ENCODE peak calls at places on chromosome 15, in ten cellular contexts. One of them, this sample, is unnamed.
A peak's percentile ranks its signal among the peaks of the same experiment; 100 is the strongest.

GRCh38 chr15:80433836-80434235 is 29.7 kb downstream of the ARNT2 start:
- DNase-seq in NT2/D1: no peak
- DNase-seq in stimulated activated CD8-positive, alpha-beta memory T cell treated with anti-CD3 and anti-CD28 coated beads, Interleukin-4, amount 100 ng/mL, for 24 hours: no peak
- DNase-seq in A549: no peak
- DNase-seq in activated T-helper 1 cell treated with anti-CD3 and anti-CD28 coated beads, Interleukin-2, amount 50 U/mL, for 16 hours: no peak
- DNase-seq in fibroblast of pulmonary artery: no peak
- DNase-seq in HT-29: no peak
- DNase-seq in HL-60: no peak
- DNase-seq in GM23338: no peak
- DNase-seq in mucosa of descending colon: no peak
- DNase-seq in this sample: no peak

GRCh38 chr15:92273286-92273685 is 120.4 kb upstream of the ST8SIA2 start:
- DNase-seq in NT2/D1: no peak
- DNase-seq in stimulated activated CD8-positive, alpha-beta memory T cell treated with anti-CD3 and anti-CD28 coated beads, Interleukin-4, amount 100 ng/mL, for 24 hours: no peak
- DNase-seq in A549: no peak
- DNase-seq in activated T-helper 1 cell treated with anti-CD3 and anti-CD28 coated beads, Interleukin-2, amount 50 U/mL, for 16 hours: no peak
- DNase-seq in fibroblast of pulmonary artery: no peak
- DNase-seq in HT-29: no peak
- DNase-seq in HL-60: no peak
- DNase-seq in GM23338: no peak
- DNase-seq in mucosa of descending colon: no peak
- DNase-seq in this sample: no peak

GRCh38 chr15:44028349-44028748 is 166.7 kb downstream of the FRMD5 start:
- DNase-seq in NT2/D1: no peak
- DNase-seq in stimulated activated CD8-positive, alpha-beta memory T cell treated with anti-CD3 and anti-CD28 coated beads, Interleukin-4, amount 100 ng/mL, for 24 hours: no peak
- DNase-seq in A549: no peak
- DNase-seq in activated T-helper 1 cell treated with anti-CD3 and anti-CD28 coated beads, Interleukin-2, amount 50 U/mL, for 16 hours: no peak
- DNase-seq in fibroblast of pulmonary artery: peak; percentile 25
- DNase-seq in HT-29: no peak
- DNase-seq in HL-60: no peak
- DNase-seq in GM23338: no peak
- DNase-seq in mucosa of descending colon: no peak
- DNase-seq in this sample: no peak

GRCh38 chr15:38297623-38298388 is 45.2 kb downstream of the SPRED1 start:
- DNase-seq in NT2/D1: no peak
- DNase-seq in stimulated activated CD8-positive, alpha-beta memory T cell treated with anti-CD3 and anti-CD28 coated beads, Interleukin-4, amount 100 ng/mL, for 24 hours: no peak
- DNase-seq in A549: no peak
- DNase-seq in activated T-helper 1 cell treated with anti-CD3 and anti-CD28 coated beads, Interleukin-2, amount 50 U/mL, for 16 hours: no peak
- DNase-seq in fibroblast of pulmonary artery: no peak
- DNase-seq in HT-29: no peak
- DNase-seq in HL-60: no peak
- DNase-seq in GM23338: no peak
- DNase-seq in mucosa of descending colon: no peak
- DNase-seq in this sample: no peak

GRCh38 chr15:96326551-96327154 is 3.8 kb upstream of the NR2F2 start:
- DNase-seq in NT2/D1: no peak
- DNase-seq in stimulated activated CD8-positive, alpha-beta memory T cell treated with anti-CD3 and anti-CD28 coated beads, Interleukin-4, amount 100 ng/mL, for 24 hours: no peak
- DNase-seq in A549: no peak
- DNase-seq in activated T-helper 1 cell treated with anti-CD3 and anti-CD28 coated beads, Interleukin-2, amount 50 U/mL, for 16 hours: no peak
- DNase-seq in fibroblast of pulmonary artery: peak; percentile 74
- DNase-seq in HT-29: peak; percentile 75
- DNase-seq in HL-60: no peak
- DNase-seq in GM23338: peak; percentile 69
- DNase-seq in mucosa of descending colon: peak; percentile 36
- DNase-seq in this sample: peak; percentile 61

GRCh38 chr15:40054746-40055575 is 16.0 kb upstream of the SRP14 start:
- DNase-seq in NT2/D1: no peak
- DNase-seq in stimulated activated CD8-positive, alpha-beta memory T cell treated with anti-CD3 and anti-CD28 coated beads, Interleukin-4, amount 100 ng/mL, for 24 hours: no peak
- DNase-seq in A549: no peak
- DNase-seq in activated T-helper 1 cell treated with anti-CD3 and anti-CD28 coated beads, Interleukin-2, amount 50 U/mL, for 16 hours: no peak
- DNase-seq in fibroblast of pulmonary artery: no peak
- DNase-seq in HT-29: no peak
- DNase-seq in HL-60: no peak
- DNase-seq in GM23338: no peak
- DNase-seq in mucosa of descending colon: no peak
- DNase-seq in this sample: peak; percentile 84

GRCh38 chr15:85785887-85786777 is 8.6 kb downstream of the KLHL25 start:
- DNase-seq in NT2/D1: no peak
- DNase-seq in stimulated activated CD8-positive, alpha-beta memory T cell treated with anti-CD3 and anti-CD28 coated beads, Interleukin-4, amount 100 ng/mL, for 24 hours: no peak
- DNase-seq in A549: peak; percentile 83
- DNase-seq in activated T-helper 1 cell treated with anti-CD3 and anti-CD28 coated beads, Interleukin-2, amount 50 U/mL, for 16 hours: no peak
- DNase-seq in fibroblast of pulmonary artery: no peak
- DNase-seq in HT-29: peak; percentile 86
- DNase-seq in HL-60: no peak
- DNase-seq in GM23338: no peak
- DNase-seq in mucosa of descending colon: peak; percentile 68
- DNase-seq in this sample: no peak

GRCh38 chr15:39124155-39124924 is 456.5 kb upstream of the THBS1 start:
- DNase-seq in NT2/D1: no peak
- DNase-seq in stimulated activated CD8-positive, alpha-beta memory T cell treated with anti-CD3 and anti-CD28 coated beads, Interleukin-4, amount 100 ng/mL, for 24 hours: no peak
- DNase-seq in A549: no peak
- DNase-seq in activated T-helper 1 cell treated with anti-CD3 and anti-CD28 coated beads, Interleukin-2, amount 50 U/mL, for 16 hours: no peak
- DNase-seq in fibroblast of pulmonary artery: peak; percentile 61
- DNase-seq in HT-29: no peak
- DNase-seq in HL-60: no peak
- DNase-seq in GM23338: no peak
- DNase-seq in mucosa of descending colon: peak; percentile 10
- DNase-seq in this sample: no peak

GRCh38 chr15:101479342-101479845 is 10.1 kb downstream of the PCSK6 start:
- DNase-seq in NT2/D1: no peak
- DNase-seq in stimulated activated CD8-positive, alpha-beta memory T cell treated with anti-CD3 and anti-CD28 coated beads, Interleukin-4, amount 100 ng/mL, for 24 hours: no peak
- DNase-seq in A549: no peak
- DNase-seq in activated T-helper 1 cell treated with anti-CD3 and anti-CD28 coated beads, Interleukin-2, amount 50 U/mL, for 16 hours: no peak
- DNase-seq in fibroblast of pulmonary artery: no peak
- DNase-seq in HT-29: no peak
- DNase-seq in HL-60: no peak
- DNase-seq in GM23338: no peak
- DNase-seq in mucosa of descending colon: no peak
- DNase-seq in this sample: no peak

GRCh38 chr15:73190189-73190601 is 137.9 kb downstream of the NEO1 start:
- DNase-seq in NT2/D1: no peak
- DNase-seq in stimulated activated CD8-positive, alpha-beta memory T cell treated with anti-CD3 and anti-CD28 coated beads, Interleukin-4, amount 100 ng/mL, for 24 hours: no peak
- DNase-seq in A549: no peak
- DNase-seq in activated T-helper 1 cell treated with anti-CD3 and anti-CD28 coated beads, Interleukin-2, amount 50 U/mL, for 16 hours: no peak
- DNase-seq in fibroblast of pulmonary artery: peak; percentile 65
- DNase-seq in HT-29: no peak
- DNase-seq in HL-60: no peak
- DNase-seq in GM23338: no peak
- DNase-seq in mucosa of descending colon: no peak
- DNase-seq in this sample: no peak

GRCh38 chr15:90930861-90931629 is 1.3 kb downstream of the HDDC3 start:
- DNase-seq in NT2/D1: no peak
- DNase-seq in stimulated activated CD8-positive, alpha-beta memory T cell treated with anti-CD3 and anti-CD28 coated beads, Interleukin-4, amount 100 ng/mL, for 24 hours: no peak
- DNase-seq in A549: no peak
- DNase-seq in activated T-helper 1 cell treated with anti-CD3 and anti-CD28 coated beads, Interleukin-2, amount 50 U/mL, for 16 hours: no peak
- DNase-seq in fibroblast of pulmonary artery: no peak
- DNase-seq in HT-29: peak; percentile 9
- DNase-seq in HL-60: no peak
- DNase-seq in GM23338: no peak
- DNase-seq in mucosa of descending colon: no peak
- DNase-seq in this sample: no peak

GRCh38 chr15:41031232-41032078 is 78.2 kb downstream of the CHAC1 start:
- DNase-seq in NT2/D1: no peak
- DNase-seq in stimulated activated CD8-positive, alpha-beta memory T cell treated with anti-CD3 and anti-CD28 coated beads, Interleukin-4, amount 100 ng/mL, for 24 hours: no peak
- DNase-seq in A549: no peak
- DNase-seq in activated T-helper 1 cell treated with anti-CD3 and anti-CD28 coated beads, Interleukin-2, amount 50 U/mL, for 16 hours: no peak
- DNase-seq in fibroblast of pulmonary artery: no peak
- DNase-seq in HT-29: no peak
- DNase-seq in HL-60: no peak
- DNase-seq in GM23338: no peak
- DNase-seq in mucosa of descending colon: no peak
- DNase-seq in this sample: no peak

GRCh38 chr15:37934340-37934739 is at the start of gene TMCO5A:
- DNase-seq in NT2/D1: no peak
- DNase-seq in stimulated activated CD8-positive, alpha-beta memory T cell treated with anti-CD3 and anti-CD28 coated beads, Interleukin-4, amount 100 ng/mL, for 24 hours: no peak
- DNase-seq in A549: no peak
- DNase-seq in activated T-helper 1 cell treated with anti-CD3 and anti-CD28 coated beads, Interleukin-2, amount 50 U/mL, for 16 hours: no peak
- DNase-seq in fibroblast of pulmonary artery: no peak
- DNase-seq in HT-29: no peak
- DNase-seq in HL-60: no peak
- DNase-seq in GM23338: no peak
- DNase-seq in mucosa of descending colon: no peak
- DNase-seq in this sample: no peak

GRCh38 chr15:31484369-31484951 is 157.8 kb downstream of the KLF13 start:
- DNase-seq in NT2/D1: no peak
- DNase-seq in stimulated activated CD8-positive, alpha-beta memory T cell treated with anti-CD3 and anti-CD28 coated beads, Interleukin-4, amount 100 ng/mL, for 24 hours: no peak
- DNase-seq in A549: no peak
- DNase-seq in activated T-helper 1 cell treated with anti-CD3 and anti-CD28 coated beads, Interleukin-2, amount 50 U/mL, for 16 hours: no peak
- DNase-seq in fibroblast of pulmonary artery: no peak
- DNase-seq in HT-29: no peak
- DNase-seq in HL-60: no peak
- DNase-seq in GM23338: no peak
- DNase-seq in mucosa of descending colon: peak; percentile 4
- DNase-seq in this sample: peak; percentile 23

GRCh38 chr15:60618206-60618605 is 139.3 kb upstream of the ICE2 start:
- DNase-seq in NT2/D1: no peak
- DNase-seq in stimulated activated CD8-positive, alpha-beta memory T cell treated with anti-CD3 and anti-CD28 coated beads, Interleukin-4, amount 100 ng/mL, for 24 hours: no peak
- DNase-seq in A549: no peak
- DNase-seq in activated T-helper 1 cell treated with anti-CD3 and anti-CD28 coated beads, Interleukin-2, amount 50 U/mL, for 16 hours: no peak
- DNase-seq in fibroblast of pulmonary artery: no peak
- DNase-seq in HT-29: no peak
- DNase-seq in HL-60: no peak
- DNase-seq in GM23338: no peak
- DNase-seq in mucosa of descending colon: no peak
- DNase-seq in this sample: no peak